ENCODE peak calls at places on chromosomes 2 and 18, in five cellular contexts. X is CD4-positive, alpha-beta memory T cell; Z is CD8-positive, alpha-beta T cell; T is AG04450; G is mammary epithelial cell. A is an unnamed sample.

GRCh38 chr2:153106802-153107477 is 371.6 kb downstream of the RPRM start:
- DNase-seq in X (no peak), Z (no peak), T (no peak), G (no peak), A (no peak)

GRCh38 chr2:29582062-29582461 is 339.3 kb downstream of the ALK start:
- DNase-seq in X (no peak), Z (no peak), T (no peak), G (no peak), A (no peak)

GRCh38 chr2:235594041-235594440 is 100.2 kb downstream of the AGAP1 start:
- DNase-seq in X (peak), Z (no peak), T (peak), G (peak), A (no peak)

GRCh38 chr2:231601356-231602229 is 8.9 kb downstream of the TEX44 start:
- DNase-seq in X (peak), Z (peak), T (peak), G (peak), A (peak)

GRCh38 chr18:62957885-62958472 is 242.6 kb downstream of the PHLPP1 start:
- DNase-seq in X (peak), Z (no peak), T (no peak), G (peak), A (no peak)

GRCh38 chr2:3662239-3662638 is 4.2 kb downstream of the ALLC start:
- DNase-seq in X (no peak), Z (no peak), T (no peak), G (no peak), A (no peak)

GRCh38 chr2:197189770-197190434 is 120.7 kb downstream of the ANKRD44 start:
- DNase-seq in X (no peak), Z (no peak), T (no peak), G (no peak), A (no peak)

GRCh38 chr18:79496978-79497637 is 101.4 kb downstream of the NFATC1 start:
- DNase-seq in X (no peak), Z (no peak), T (peak), G (no peak), A (peak)

GRCh38 chr2:241068942-241069810 is 32.9 kb downstream of the MTERF4 start:
- DNase-seq in X (no peak), Z (no peak), T (no peak), G (no peak), A (no peak)

GRCh38 chr2:151138507-151138906 is 123.2 kb downstream of the RBM43 start:
- DNase-seq in X (no peak), Z (no peak), T (peak), G (no peak), A (no peak)

GRCh38 chr2:215277942-215278341 is 33.9 kb upstream of the ATIC start:
- DNase-seq in X (no peak), Z (no peak), T (no peak), G (no peak), A (no peak)

GRCh38 chr2:37414470-37414949 is 70.1 kb downstream of the QPCT start:
- DNase-seq in X (peak), Z (no peak), T (peak), G (peak), A (no peak)

GRCh38 chr2:70012887-70013286 is 51.5 kb upstream of the ASPRV1 start:
- DNase-seq in X (no peak), Z (no peak), T (no peak), G (no peak), A (no peak)

GRCh38 chr2:19801367-19802087 is 100.3 kb downstream of the TTC32 start:
- DNase-seq in X (no peak), Z (no peak), T (peak), G (peak), A (no peak)

GRCh38 chr2:222142027-222142426 is 156.8 kb downstream of the PAX3 start:
- DNase-seq in X (no peak), Z (no peak), T (no peak), G (peak), A (no peak)

GRCh38 chr2:124080281-124081153 is 55.4 kb downstream of the CNTNAP5 start:
- DNase-seq in X (no peak), Z (no peak), T (no peak), G (no peak), A (no peak)

GRCh38 chr2:3747032-3747654 is 43.8 kb downstream of the DCDC2C start:
- DNase-seq in X (no peak), Z (no peak), T (no peak), G (no peak), A (no peak)

GRCh38 chr2:28593356-28593755 is 97.5 kb downstream of the PLB1 start:
- DNase-seq in X (no peak), Z (no peak), T (no peak), G (no peak), A (no peak)

GRCh38 chr18:3305933-3306332 is 44.0 kb downstream of the MYL12B start:
- DNase-seq in X (no peak), Z (no peak), T (no peak), G (peak), A (no peak)

GRCh38 chr2:232436381-232437129 is 19.4 kb upstream of the ALPI start:
- DNase-seq in X (no peak), Z (no peak), T (no peak), G (no peak), A (no peak)

GRCh38 chr2:17813742-17814458 is 2.4 kb upstream of the MSGN1 start:
- DNase-seq in X (no peak), Z (no peak), T (no peak), G (peak), A (no peak)

GRCh38 chr2:14621114-14621513 is 11.4 kb upstream of the LRATD1 start:
- DNase-seq in X (no peak), Z (no peak), T (no peak), G (peak), A (no peak)

GRCh38 chr2:174675615-174676014 is 78.0 kb upstream of the WIPF1 start:
- DNase-seq in X (peak), Z (peak), T (no peak), G (no peak), A (no peak)

GRCh38 chr2:205245001-205245400 is 437.3 kb upstream of the NRP2 start:
- DNase-seq in X (no peak), Z (no peak), T (no peak), G (no peak), A (no peak)

DNA sequence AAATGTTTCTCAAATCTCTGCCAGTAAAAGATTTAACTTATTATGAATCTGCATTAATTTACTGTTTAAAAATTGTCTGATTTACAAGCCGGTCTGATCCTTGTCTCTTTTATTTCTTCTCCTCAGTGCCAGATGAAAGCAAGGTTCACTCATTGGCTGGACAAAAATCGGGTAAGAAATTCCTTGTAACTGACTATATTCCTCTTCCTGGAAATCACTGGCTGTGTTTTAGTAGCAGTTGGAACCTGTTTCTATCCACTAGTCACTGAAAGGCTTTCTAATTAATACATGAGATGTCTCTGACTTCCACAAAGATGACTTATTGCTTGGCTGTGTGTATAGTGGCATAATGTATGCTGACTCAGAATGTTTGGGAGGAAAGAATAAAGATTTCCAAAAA is 436.6 kb upstream of the NRP2 start:
- DNase-seq in X (no peak), Z (no peak), T (no peak), G (peak), A (no peak)
- H3K27ac ChIP-seq in X (no peak), Z (no peak), T (no peak), G (no peak), A (peak)

DNA sequence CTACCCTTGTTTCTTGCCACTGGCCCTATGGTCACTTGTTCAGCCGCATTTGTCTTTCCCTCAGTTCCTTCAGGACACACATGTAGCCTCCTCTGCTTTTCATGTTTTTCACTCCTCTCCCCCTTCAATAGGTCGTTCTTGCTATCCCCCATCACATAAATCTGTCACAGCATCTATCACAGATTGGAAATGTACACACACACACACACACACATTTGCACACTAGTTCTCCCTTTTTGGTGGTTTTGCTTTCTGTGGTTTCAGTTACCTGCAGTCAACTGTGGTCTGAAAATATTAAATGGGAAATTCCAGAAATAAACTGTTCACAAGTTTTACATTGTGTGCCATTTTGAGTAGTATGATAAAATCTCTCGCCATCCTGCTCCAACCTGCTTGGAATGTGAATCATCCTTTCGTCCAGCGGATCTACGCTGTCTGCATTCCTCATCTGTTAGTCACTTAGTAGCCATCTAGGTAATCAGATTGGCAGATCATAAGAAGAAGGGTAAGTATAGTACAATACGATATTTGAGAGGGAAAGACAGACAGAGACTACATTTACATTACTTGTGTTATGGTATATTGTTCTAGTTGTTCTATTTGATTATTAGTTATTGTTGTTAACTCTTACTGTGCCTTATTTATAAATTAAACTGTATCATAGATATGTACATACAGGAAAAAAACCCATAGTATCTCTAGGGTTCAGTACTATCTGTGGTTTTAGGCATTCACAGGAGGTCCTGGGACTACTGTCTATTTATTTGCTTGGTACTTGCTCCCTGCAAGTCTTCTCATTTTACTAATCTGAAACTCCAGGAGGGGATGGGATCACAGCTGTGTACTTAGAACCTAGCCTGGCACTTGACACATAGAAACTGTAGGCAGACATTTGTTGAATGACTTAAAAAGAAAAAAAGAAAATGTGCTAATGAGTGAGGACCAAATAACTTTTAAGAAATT is 86.1 kb upstream of the PNPT1 start:
- DNase-seq in X (no peak), Z (no peak), T (peak), G (peak), A (no peak)
- H3K27ac ChIP-seq in X (no peak), Z (no peak), T (no peak), G (peak), A (no peak)

DNA sequence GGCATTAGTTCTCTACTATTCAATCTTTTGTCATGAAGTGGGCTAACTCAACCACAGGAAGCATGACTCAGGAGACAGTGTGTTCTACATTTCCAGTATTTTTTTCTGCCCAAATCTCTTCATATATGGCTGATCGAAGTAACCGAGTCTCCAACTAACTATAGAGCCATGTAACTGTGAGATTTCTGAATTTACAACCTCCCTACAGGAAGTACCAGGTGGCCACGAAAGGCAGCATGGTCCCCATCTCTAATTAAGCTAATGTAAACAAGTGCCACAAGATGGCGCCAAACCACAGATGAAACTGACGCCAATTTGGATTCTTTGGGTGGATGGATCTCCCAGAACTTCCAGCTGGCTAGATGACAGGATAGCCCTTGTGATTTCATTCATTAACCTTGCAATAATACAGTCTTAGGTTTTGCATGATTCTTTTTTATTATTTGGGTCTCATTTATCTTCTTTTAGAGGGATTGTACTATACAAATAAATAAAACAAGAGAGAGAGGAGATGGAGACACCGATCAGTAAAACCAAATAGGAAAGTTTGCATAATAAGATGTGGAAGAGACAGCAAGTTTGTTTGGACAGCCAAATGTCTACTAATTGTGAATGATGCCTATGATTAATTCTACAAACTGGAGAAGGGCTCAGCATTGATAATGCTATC is 18.3 kb upstream of the ARHGAP15 start:
- DNase-seq in X (peak), Z (peak), T (peak), G (peak), A (peak)
- H3K27ac ChIP-seq in X (peak), Z (no peak), T (no peak), G (no peak), A (no peak)

GRCh38 chr2:127218843-127219715 is 1.0 kb downstream of the CYP27C1 start:
- DNase-seq in X (no peak), Z (no peak), T (no peak), G (no peak), A (no peak)

GRCh38 chr2:127216105-127216504 is 4.0 kb downstream of the CYP27C1 start:
- DNase-seq in X (no peak), Z (no peak), T (no peak), G (peak), A (no peak)

GRCh38 chr2:127219716-127220090 is 396 bp downstream of the CYP27C1 start:
- DNase-seq in X (no peak), Z (no peak), T (no peak), G (no peak), A (no peak)

GRCh38 chr2:127216593-127216992 is 3.5 kb downstream of the CYP27C1 start:
- DNase-seq in X (no peak), Z (no peak), T (no peak), G (peak), A (no peak)

DNA sequence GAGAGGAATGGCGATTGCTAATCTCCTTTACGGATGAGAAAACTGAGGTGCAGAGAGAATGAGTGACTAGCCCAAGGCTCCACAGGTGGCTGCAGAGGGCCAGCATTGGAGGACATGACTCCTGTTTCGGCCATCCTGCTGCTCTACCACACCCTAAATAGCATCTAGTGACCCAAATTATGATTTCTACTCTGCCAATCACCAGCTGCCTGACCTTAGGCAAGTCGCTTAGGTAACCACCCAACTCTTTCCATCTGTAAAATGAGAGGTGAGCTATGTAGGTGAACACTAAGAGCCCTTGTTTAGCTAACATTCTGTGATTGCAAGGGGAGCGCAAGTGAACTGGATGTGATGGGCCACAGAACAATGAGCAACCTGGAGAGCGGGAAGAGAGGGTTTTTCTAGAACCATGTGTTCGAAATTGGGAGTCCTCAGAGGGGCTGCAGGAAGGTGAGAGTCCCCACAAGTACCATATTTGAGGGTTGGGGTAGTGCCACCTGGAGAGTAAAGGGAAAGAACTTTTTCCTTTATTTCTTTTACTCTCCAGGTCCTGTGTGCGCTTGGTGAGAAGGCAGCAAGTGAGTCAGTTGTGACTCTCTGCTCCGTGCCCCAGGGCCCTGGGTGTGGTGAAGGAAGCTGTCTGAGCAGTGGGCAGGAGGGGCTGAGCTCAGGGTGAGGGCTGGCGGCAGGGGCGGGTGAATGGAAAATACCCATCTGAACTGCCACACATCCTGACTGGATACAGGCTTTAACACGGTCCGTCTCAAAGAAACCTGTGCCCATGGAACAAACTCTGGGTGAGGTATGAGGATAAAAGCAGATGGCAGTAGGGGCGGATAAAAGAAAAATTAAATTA is 2.4 kb downstream of the CYP27C1 start:
- DNase-seq in X (no peak), Z (no peak), T (no peak), G (peak), A (no peak)
- H3K27ac ChIP-seq in X (no peak), Z (no peak), T (no peak), G (peak), A (no peak)

DNA sequence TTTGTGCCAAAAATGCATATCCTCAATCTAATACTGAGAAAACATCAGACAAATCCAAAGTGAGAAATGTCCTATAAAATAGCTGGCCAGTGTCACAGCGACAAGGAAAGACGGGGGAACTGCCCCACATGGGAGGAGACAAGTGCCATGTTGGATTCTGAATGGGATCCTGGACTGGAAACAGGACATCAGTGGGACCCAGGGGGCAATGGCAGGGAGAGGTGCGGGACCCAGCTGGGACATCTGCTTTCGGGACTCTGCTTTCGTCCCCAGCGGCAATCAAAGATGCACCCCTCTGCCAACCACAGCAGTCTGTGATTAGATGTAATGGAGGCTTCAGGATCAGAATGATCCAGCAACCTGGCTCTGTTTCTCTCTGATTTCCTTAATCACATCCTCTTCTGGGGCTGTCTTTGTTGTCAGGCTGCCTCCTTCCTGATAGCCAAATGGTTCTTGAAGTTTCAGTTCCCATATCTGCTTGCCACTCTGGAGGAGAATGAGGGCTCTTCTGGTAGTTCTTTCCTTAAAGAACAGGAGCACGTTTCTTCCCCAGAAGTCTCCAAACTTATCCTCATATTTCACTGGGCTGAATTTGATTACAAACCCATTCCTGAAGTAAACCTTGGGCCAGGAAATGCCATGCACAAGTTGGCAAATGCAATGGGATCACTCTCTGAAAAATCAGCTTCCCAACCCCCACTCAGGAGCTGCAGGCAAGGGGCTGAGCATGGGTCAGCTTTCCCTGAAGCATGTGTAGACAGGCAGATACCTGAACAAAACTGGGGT is 13.6 kb upstream of the PROC start:
- DNase-seq in X (no peak), Z (no peak), T (no peak), G (no peak), A (no peak)
- H3K27ac ChIP-seq in X (no peak), Z (no peak), T (no peak), G (no peak), A (no peak)

GRCh38 chr2:1622521-1623200 is 121.7 kb downstream of the PXDN start:
- DNase-seq in X (no peak), Z (no peak), T (no peak), G (no peak), A (no peak)
- H3K27ac ChIP-seq in X (no peak), Z (no peak), T (no peak), G (no peak), A (no peak)

GRCh38 chr2:237885931-237886701 is 26.7 kb downstream of the RAMP1 start:
- DNase-seq in X (no peak), Z (no peak), T (no peak), G (no peak), A (no peak)

GRCh38 chr2:237888389-237888788 is 29.0 kb downstream of the RAMP1 start:
- DNase-seq in X (no peak), Z (no peak), T (no peak), G (no peak), A (no peak)

GRCh38 chr2:237889811-237890210 is 30.4 kb downstream of the RAMP1 start:
- DNase-seq in X (no peak), Z (no peak), T (no peak), G (no peak), A (no peak)

GRCh38 chr2:237886702-237887481 is 27.5 kb downstream of the RAMP1 start:
- DNase-seq in X (no peak), Z (no peak), T (peak), G (no peak), A (no peak)

DNA sequence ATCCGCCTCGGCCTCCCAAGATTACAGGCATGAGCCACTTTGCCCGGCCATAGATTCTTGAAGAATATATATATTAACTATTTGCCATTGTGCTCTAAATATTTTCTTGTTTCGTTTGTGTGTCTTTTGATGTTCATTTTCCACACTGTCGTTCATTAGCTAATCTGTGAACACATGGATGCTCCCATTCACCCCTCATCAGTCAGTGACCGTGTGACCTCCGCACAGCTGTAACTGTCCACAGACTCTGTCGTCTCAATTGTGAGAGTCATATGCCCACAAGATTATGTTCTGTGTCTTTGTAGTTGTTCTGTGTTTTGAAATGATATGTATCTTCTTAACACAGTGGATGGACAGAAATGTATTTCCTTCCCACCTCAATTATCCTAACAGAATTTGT is 29.6 kb downstream of the RAMP1 start:
- DNase-seq in X (no peak), Z (no peak), T (no peak), G (no peak), A (no peak)
- H3K27ac ChIP-seq in X (no peak), Z (no peak), T (no peak), G (no peak), A (no peak)